ENCODE peak calls at places on chromosomes 12 and 14, in six cellular contexts. D is neuronal stem cell, G is uterus, X is stomach, Y is IMR-90, R is upper lobe of left lung. U is an unnamed sample. For H3K27me3 and H3K9me3, the result is how much of the 10 kb centered on the place peaks cover.

GRCh38 chr14:100586153-100586519 is 1.1 kb downstream of the BEGAIN start:
- DNase-seq in G (no peak), D (no peak), R (no peak), X (no peak), Y (no peak), U (no peak)

GRCh38 chr12:109720152-109720855 is 6.7 kb downstream of the FAM222A start:
- DNase-seq in R (no peak), Y (no peak), X (no peak), D (peak), G (no peak), U (no peak)

GRCh38 chr14:99612737-99613330 is 8.8 kb upstream of the CCDC85C start:
- DNase-seq in Y (peak), G (no peak), R (no peak), D (no peak), X (no peak), U (no peak)

GRCh38 chr14:85300119-85300518 is 229.8 kb upstream of the FLRT2 start:
- DNase-seq in R (no peak), G (no peak), D (no peak), Y (no peak), X (no peak), U (no peak)

GRCh38 chr12:47349770-47350408 is 270.1 kb upstream of the AMIGO2 start:
- DNase-seq in X (no peak), D (no peak), R (no peak), Y (peak), G (no peak), U (no peak)

GRCh38 chr14:58749066-58749669 is 111.4 kb downstream of the DACT1 start:
- DNase-seq in G (no peak), R (peak), D (no peak), Y (peak), X (peak), U (peak)

GRCh38 chr14:46985529-46986137 is 334.1 kb upstream of the RPL10L start:
- DNase-seq in Y (no peak), X (no peak), G (no peak), D (no peak), R (no peak), U (no peak)

GRCh38 chr12:107684029-107684790 is 1.4 kb upstream of the PWP1 start:
- DNase-seq in D (no peak), R (no peak), Y (peak), X (no peak), G (no peak), U (no peak)

GRCh38 chr12:28611501-28611900 is 421.2 kb downstream of the CCDC91 start:
- DNase-seq in X (no peak), R (no peak), D (no peak), Y (no peak), G (no peak), U (no peak)

GRCh38 chr14:38203929-38204716 is 3.6 kb upstream of the SSTR1 start:
- DNase-seq in Y (no peak), G (no peak), D (no peak), X (no peak), R (no peak), U (no peak)

GRCh38 chr14:71415404-71415690 is 508.1 kb downstream of the PCNX1 start:
- DNase-seq in X (no peak), Y (peak), G (no peak), D (no peak), R (no peak), U (no peak)

GRCh38 chr14:68405959-68406358 is 386.9 kb downstream of the ZFP36L1 start:
- DNase-seq in Y (peak), G (no peak), D (no peak), R (no peak), X (no peak), U (no peak)

GRCh38 chr12:19572920-19573558 is 133.7 kb downstream of the AEBP2 start:
- DNase-seq in D (no peak), Y (peak), G (no peak), R (no peak), X (no peak), U (peak)

GRCh38 chr14:87002831-87003230 is 990.2 kb downstream of the GALC start:
- DNase-seq in D (no peak), R (no peak), G (no peak), X (no peak), Y (peak), U (no peak)

GRCh38 chr12:26113194-26113654 is 11.6 kb downstream of the BHLHE41 start:
- DNase-seq in R (no peak), G (no peak), X (no peak), Y (no peak), D (no peak), U (peak)

GRCh38 chr14:104604461-104605449 is at the start of gene TMEM179:
- DNase-seq in G (no peak), Y (peak), D (peak), R (no peak), X (no peak), U (no peak)

GRCh38 chr12:4911316-4911994 is 1.8 kb downstream of the KCNA1 start:
- DNase-seq in R (no peak), D (no peak), Y (no peak), X (no peak), G (no peak), U (no peak)

GRCh38 chr14:24086193-24086955 is 7.7 kb upstream of the PCK2 start:
- DNase-seq in Y (no peak), X (no peak), R (no peak), G (no peak), D (no peak), U (no peak)

GRCh38 chr14:32372154-32372553 is 43.1 kb downstream of the AKAP6 start:
- DNase-seq in R (no peak), Y (peak), X (no peak), G (no peak), D (no peak), U (no peak)

GRCh38 chr12:111040690-111041089 is 120.3 kb upstream of the MYL2 start:
- DNase-seq in X (no peak), G (no peak), Y (no peak), R (no peak), D (no peak), U (no peak)

GRCh38 chr14:105333613-105334364 is 19.2 kb downstream of the PACS2 start:
- DNase-seq in R (no peak), X (no peak), G (no peak), D (no peak), Y (no peak), U (no peak)

GRCh38 chr14:47439953-47440352 is 235.5 kb downstream of the MDGA2 start:
- DNase-seq in R (no peak), X (no peak), D (no peak), Y (no peak), G (no peak), U (no peak)

DNA sequence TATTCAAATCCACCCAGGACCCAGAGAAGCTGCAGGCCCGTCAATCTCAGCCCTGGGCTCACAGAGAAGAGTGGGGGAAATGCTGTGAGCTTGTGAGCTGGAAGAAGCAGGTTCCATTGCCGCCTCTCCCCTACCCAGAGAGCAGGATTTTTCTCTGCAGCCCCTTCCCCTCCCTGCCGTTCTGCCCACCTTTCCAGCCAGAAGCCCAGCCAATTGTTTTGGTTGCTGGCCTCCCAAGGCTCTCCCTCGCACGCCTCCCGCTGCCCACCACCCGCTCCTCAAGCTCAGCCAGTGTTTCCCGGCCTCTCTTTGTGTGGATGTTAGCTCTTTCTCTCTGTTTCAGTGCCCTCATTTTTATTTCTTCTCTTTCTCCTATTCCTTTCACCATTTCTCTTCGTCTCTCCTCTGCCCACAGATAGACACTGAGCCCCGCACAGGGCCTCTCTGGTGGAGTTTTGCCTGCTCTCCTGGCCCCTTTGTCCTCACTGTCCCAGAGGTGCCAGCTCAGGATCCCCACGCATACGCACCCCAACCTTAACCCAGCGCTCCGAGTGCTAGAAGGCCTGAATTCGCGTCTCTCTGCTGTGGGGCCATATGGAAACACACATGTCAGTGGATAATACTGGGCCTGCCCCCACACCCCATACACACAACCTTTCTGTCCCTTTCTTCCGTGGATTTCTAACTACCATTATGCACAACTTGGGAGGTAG is 55.0 kb downstream of the SMUG1 start:
- DNase-seq in G (no peak), X (no peak), R (no peak), Y (no peak), D (no peak), U (no peak)
- H3K27me3 ChIP-seq in G (under half), X (under half), R (under half), Y (half or more), D (half or more), U (under half)

GRCh38 chr14:74301594-74302159 is 1.1 kb downstream of the ABCD4 start:
- DNase-seq in G (no peak), Y (no peak), X (no peak), R (no peak), D (no peak), U (peak)
- H3K27ac ChIP-seq in G (no peak), Y (no peak), X (peak), R (peak), D (no peak), U (peak)

DNA sequence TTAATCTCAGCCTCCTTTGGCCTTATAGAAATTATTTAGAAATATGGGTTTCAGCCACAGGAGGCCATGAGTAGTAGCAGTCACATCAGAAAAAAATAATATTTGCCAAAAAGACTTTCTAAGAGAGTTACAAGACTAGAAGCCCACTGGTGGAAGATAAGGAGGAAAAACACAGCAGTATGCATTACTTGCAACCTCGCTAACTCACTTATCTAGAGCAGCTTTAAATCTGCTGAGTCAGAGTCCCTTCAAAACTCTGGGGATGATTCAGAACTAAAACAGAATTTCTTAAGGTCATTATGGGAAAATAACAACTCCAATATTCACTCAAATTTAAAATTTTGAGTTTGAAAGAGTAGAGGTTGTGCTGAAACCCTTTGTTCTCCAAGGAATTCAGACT is 6.2 kb downstream of the OR4K17 start:
- DNase-seq in X (no peak), D (no peak), Y (no peak), R (no peak), G (no peak), U (no peak)
- H3K9me3 ChIP-seq in X (under half), D (under half), Y (under half), R (under half), G (under half), U (under half)

GRCh38 chr14:69572634-69573135 is 2.0 kb downstream of the CCDC177 start:
- DNase-seq in R (no peak), Y (no peak), G (no peak), D (no peak), X (no peak), U (no peak)
- H3K27me3 ChIP-seq in R (under half), Y (half or more), G (under half), D (under half), X (half or more), U (under half)